ENCODE peak calls at places on chromosome 3, in six cellular contexts. E is brain microvascular endothelial cell, S is Caco-2, M is body of pancreas, D is GM12878, X is colonic mucosa. H is an unnamed sample.

GRCh38 chr3:184334470-184335158 is 2.8 kb upstream of the FAM131A start:
- DNase-seq in E (peak; percentile 81), D (no peak), M (no peak), X (no peak), S (no peak), H (peak; percentile 55)

GRCh38 chr3:196181127-196181546 is 30.1 kb downstream of the ZDHHC19 start:
- DNase-seq in S (no peak), X (no peak), D (no peak), M (no peak), E (no peak), H (no peak)

GRCh38 chr3:57275393-57275792 is 17.1 kb downstream of the ASB14 start:
- DNase-seq in D (no peak), X (no peak), S (no peak), E (no peak), M (no peak), H (no peak)

GRCh38 chr3:121747976-121748375 is 1.6 kb downstream of the GOLGB1 start:
- DNase-seq in S (no peak), M (no peak), X (no peak), D (no peak), E (no peak), H (no peak)

GRCh38 chr3:125261031-125261430 is 48.5 kb upstream of the SLC12A8 start:
- DNase-seq in S (no peak), X (no peak), E (no peak), D (no peak), M (no peak), H (no peak)

GRCh38 chr3:118801899-118802298 is 232.7 kb downstream of the IGSF11 start:
- DNase-seq in S (no peak), M (peak; percentile 93), X (no peak), D (no peak), E (no peak), H (no peak)

GRCh38 chr3:171038342-171038741 is 11.8 kb upstream of the SLC2A2 start:
- DNase-seq in E (no peak), X (no peak), D (no peak), M (no peak), S (no peak), H (no peak)

GRCh38 chr3:194369522-194370279 is at the start of gene LRRC15:
- DNase-seq in M (peak; percentile 17), X (peak; percentile 23), E (peak; percentile 45), D (no peak), S (peak; percentile 60), H (peak; percentile 46)

GRCh38 chr3:17070560-17070959 is 185.8 kb downstream of the PLCL2 start:
- DNase-seq in M (peak; percentile 52), E (no peak), S (no peak), D (no peak), X (peak; percentile 62), H (peak; percentile 63)

GRCh38 chr3:12483364-12483763 is 916 bp upstream of the TSEN2 start:
- DNase-seq in X (no peak), E (no peak), S (no peak), D (no peak), M (no peak), H (no peak)
- H3K4me3 ChIP-seq in X (peak overlapping the region; percentile 72), E (no peak overlapping the region), S (peak overlapping the region; percentile 46), D (peak overlapping the region; percentile 65), M (no peak overlapping the region), H (no peak overlapping the region)

DNA sequence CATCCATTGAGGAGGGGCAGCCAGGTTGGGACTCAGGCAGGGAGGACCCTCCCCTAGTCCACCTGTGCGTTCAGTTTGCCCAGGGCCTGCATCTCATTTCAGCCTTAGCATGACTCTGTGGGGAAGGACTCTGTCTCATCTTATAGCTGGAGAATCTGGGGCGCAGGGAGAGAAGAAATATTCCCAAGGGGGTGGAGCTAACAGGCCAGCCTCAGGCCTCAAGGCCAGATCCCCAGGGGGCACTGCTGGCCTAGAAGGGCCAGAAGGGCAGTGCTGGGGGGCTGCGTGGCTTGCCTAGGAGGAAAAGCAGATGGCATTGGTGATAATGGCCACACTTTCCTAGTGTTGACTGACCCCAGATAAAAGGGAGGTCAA is 10.9 kb downstream of the AMOTL2 start:
- DNase-seq in M (no peak), S (no peak), D (no peak), E (no peak), X (no peak), H (no peak)
- TF ChIP-seq CTCF in M (no peak), S (no peak), D (no peak), E (no peak), X (no peak), H (no peak)

GRCh38 chr3:43958005-43958770 is 267.4 kb downstream of the ABHD5 start:
- DNase-seq in M (no peak), D (no peak), E (no peak), S (no peak), X (no peak), H (no peak)

GRCh38 chr3:43957553-43957952 is 266.8 kb downstream of the ABHD5 start:
- DNase-seq in D (no peak), E (no peak), X (no peak), M (no peak), S (no peak), H (no peak)

GRCh38 chr3:43958973-43959372 is 268.2 kb downstream of the ABHD5 start:
- DNase-seq in X (no peak), M (no peak), D (no peak), S (no peak), E (no peak), H (no peak)

GRCh38 chr3:43960448-43960840 is 269.7 kb downstream of the ABHD5 start:
- DNase-seq in E (peak; percentile 25), X (no peak), M (no peak), D (no peak), S (no peak), H (no peak)

DNA sequence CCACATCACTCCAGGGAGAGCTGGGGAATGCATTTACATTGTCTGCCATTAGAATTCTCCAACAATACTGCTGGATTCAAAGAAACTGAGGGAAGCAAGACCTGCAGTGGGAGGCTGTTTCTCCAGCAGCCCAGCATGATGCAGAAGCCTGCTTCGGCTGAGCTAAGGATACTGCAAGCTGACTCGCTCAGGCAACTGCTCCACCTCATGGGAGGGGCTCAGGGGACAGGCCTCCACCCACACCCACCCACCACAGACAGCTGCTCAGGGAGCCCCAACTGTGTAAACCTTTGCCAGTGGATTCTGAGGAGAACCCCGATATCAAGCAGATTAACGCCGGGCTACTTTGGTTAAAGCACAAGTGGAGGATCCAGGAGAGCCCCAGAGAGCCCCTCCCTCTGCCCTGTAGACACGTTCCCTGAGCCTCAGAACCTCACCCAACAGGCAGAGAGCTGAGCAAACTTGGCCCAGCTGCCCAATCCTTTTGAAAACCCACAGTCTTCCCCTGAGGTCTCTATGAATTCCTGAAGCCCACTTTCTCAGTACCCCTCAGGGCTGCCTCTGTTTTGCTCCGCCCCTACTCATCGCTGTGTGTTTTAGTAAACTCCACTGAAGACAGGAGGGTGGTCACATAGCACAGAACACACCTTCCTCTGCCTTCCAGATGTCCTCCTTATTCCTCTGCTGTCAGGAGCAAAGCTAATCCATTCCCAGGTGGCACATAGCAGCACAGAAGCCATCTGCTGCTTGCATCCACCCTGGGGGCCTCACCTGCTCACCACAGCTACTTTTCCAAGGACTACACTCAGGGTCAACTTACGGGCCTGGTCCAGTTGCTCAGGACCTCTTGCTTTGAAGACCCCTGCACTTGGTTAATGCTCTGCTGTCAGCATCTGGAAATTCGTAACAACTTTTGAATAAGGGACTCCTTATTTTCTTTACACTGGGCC is 269.0 kb downstream of the ABHD5 start:
- DNase-seq in S (no peak), X (no peak), D (no peak), M (no peak), E (no peak), H (no peak)
- H3K4me3 ChIP-seq in S (no peak overlapping the region), X (no peak overlapping the region), D (no peak overlapping the region), M (no peak overlapping the region), E (no peak overlapping the region), H (no peak overlapping the region)

DNA sequence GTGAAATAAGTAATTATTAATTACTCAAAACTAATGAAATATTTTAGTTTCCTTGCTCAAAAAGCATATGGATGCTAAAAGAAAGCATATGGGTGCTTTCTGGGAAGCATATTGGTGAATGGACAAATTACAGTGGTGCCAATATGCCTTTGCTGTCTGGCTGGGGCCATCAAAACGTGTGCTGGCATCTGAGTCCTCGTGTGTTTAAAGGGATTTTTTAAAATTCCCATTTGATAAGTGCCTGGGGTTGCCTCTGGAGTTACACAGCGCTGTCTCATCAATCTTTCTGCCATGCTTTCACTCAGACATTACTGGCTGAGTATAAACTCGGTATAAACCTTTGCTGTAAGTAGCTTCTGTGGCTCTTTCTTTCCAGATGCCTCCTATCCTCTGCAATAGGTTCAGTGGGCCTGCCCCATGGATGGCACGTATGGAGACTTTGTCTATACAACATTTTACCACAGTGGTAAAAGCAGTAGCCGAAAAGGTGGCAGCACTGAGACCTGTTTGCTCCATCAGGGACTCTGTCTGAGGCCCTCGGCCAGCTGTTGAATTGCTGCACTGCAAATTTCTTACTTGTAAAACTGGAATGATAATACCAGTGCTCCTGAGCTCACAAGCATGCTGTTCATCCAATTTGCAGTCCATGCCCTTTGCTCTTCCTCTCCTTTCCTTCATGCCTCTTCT is 195.5 kb downstream of the LPP start:
- DNase-seq in D (no peak), E (no peak), X (no peak), M (peak; percentile 24), S (peak; percentile 41), H (peak; percentile 61)
- TF ChIP-seq CTCF in D (no peak), E (peak; percentile 31), X (no peak), M (no peak), S (peak; percentile 32), H (no peak)

GRCh38 chr3:33711100-33711499 is 7.0 kb downstream of the CLASP2 start:
- DNase-seq in D (no peak), X (no peak), S (no peak), E (no peak), M (no peak), H (no peak)

GRCh38 chr3:33704891-33705290 is 13.2 kb downstream of the CLASP2 start:
- DNase-seq in D (no peak), X (no peak), E (no peak), S (no peak), M (no peak), H (no peak)

GRCh38 chr3:33706056-33706455 is 12.0 kb downstream of the CLASP2 start:
- DNase-seq in M (no peak), X (no peak), E (no peak), S (no peak), D (no peak), H (no peak)
- H3K4me3 ChIP-seq in M (no peak overlapping the region), X (no peak overlapping the region), E (no peak overlapping the region), S (no peak overlapping the region), D (no peak overlapping the region), H (no peak overlapping the region)